ENCODE peak calls at places on chromosomes 1 and 21, in four cellular contexts. O is K562, Z is WTC11, C is GM12878. M is an unnamed sample.
A peak's percentile ranks its signal among the peaks of the same experiment; 100 is the strongest.

GRCh38 chr21:45981154-45981606 is 390 bp upstream of the COL6A1 start:
- DNase-seq in O (peak; percentile 75), Z (peak; percentile 79), C (no peak), M (peak; percentile 47)

GRCh38 chr1:247357781-247358211 is 26.1 kb upstream of the ZNF496 start:
- DNase-seq in O (peak; percentile 38), Z (no peak), C (peak; percentile 77), M (no peak)

GRCh38 chr1:47338249-47339077 is 4.9 kb downstream of the CMPK1 start:
- DNase-seq in O (no peak), Z (no peak), C (no peak), M (no peak)

GRCh38 chr1:109768700-109769325 is 5.1 kb upstream of the EPS8L3 start:
- DNase-seq in O (no peak), Z (peak; percentile 2), C (no peak), M (no peak)

GRCh38 chr1:39462074-39462473 is 29.4 kb upstream of the BMP8A start:
- DNase-seq in O (no peak), Z (no peak), C (no peak), M (no peak)

GRCh38 chr21:46556802-46557201 is 48.1 kb downstream of the S100B start:
- DNase-seq in O (no peak), Z (no peak), C (no peak), M (no peak)

GRCh38 chr1:235933483-235934116 is 66.9 kb upstream of the LYST start:
- DNase-seq in O (no peak), Z (no peak), C (no peak), M (no peak)

GRCh38 chr1:232556336-232556735 is 73.6 kb downstream of the SIPA1L2 start:
- DNase-seq in O (no peak), Z (no peak), C (no peak), M (no peak)

GRCh38 chr21:46183910-46184624 is at the start of gene SPATC1L:
- DNase-seq in O (peak; percentile 85), Z (peak; percentile 69), C (peak; percentile 39), M (peak; percentile 24)

DNA sequence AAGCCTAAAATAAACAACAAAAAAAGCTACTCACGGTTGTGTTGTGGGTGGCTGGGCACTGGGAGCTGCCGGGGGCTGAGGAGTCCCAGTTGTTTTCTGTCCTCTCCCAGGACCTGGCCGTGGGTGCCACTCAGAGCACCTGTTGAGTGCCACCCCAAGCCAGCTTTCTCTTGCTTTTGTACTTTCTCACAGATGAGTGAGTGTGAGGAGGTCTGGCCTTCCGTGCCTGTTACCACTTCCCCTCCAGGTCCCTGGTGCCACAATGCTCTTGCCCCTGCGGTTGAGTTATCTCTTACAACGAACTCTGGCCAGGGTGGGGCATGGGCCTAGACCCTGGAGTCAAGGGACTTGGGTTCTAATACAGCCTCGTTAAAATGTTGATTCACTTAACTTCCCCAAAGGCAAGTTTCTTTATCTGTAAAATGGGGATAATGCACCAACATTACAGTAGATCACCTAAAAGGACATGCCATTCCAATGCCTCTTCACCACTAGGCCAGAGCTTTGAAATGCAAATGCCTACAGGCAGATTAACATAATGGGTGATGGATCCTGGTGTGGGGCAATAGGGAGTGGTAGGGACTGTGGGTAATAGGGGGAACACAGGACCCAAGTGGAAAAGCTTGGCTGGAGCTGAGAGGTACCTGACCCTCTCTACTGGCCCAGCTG is at the start of gene CNR2:
- DNase-seq in O (no peak), Z (no peak), C (no peak), M (no peak)
- TF ChIP-seq NR2C2 in O (no peak), Z (no peak), C (no peak), M (no peak)

DNA sequence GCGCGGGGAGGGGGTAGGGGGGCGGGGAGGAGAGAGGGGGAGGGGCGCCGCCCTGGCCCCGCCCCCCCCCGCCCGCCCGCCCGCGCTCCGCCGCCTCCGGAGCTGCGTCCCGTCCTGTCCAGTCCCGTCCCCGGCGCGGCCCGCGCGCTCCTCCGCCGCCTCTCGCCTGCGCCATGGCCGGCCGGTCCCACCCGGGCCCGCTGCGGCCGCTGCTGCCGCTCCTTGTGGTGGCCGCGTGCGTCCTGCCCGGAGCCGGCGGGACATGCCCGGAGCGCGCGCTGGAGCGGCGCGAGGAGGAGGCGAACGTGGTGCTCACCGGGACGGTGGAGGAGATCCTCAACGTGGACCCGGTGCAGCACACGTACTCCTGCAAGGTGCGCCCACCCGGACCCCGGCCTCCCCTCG is at the start of gene AGRN:
- DNase-seq in O (peak; percentile 72), Z (no peak), C (no peak), M (no peak)
- TF ChIP-seq NR2C2 in O (no peak), Z (no peak), C (no peak), M (no peak)

DNA sequence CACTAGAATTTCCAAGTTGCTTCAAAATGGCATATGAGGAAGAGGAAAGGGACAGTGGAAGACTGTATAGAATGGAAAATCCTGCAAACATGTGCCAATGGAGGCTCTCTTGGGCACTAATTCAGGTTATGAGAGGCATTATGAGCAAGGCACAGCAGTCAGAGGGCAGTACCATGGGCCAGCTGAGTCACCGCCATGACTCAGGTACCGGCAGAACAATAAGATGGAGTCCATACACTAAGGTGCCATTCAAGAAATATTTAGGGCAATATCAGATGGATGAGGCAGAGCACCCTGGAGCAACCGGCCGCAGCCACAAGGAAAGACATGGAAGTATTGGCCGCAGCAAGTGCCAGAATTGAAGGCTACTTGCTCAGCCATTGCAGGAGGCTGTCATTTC is 25.6 kb upstream of the VAV3 start:
- DNase-seq in O (no peak), Z (no peak), C (no peak), M (no peak)
- TF ChIP-seq NR2C2 in O (no peak), Z (no peak), C (no peak), M (no peak)

DNA sequence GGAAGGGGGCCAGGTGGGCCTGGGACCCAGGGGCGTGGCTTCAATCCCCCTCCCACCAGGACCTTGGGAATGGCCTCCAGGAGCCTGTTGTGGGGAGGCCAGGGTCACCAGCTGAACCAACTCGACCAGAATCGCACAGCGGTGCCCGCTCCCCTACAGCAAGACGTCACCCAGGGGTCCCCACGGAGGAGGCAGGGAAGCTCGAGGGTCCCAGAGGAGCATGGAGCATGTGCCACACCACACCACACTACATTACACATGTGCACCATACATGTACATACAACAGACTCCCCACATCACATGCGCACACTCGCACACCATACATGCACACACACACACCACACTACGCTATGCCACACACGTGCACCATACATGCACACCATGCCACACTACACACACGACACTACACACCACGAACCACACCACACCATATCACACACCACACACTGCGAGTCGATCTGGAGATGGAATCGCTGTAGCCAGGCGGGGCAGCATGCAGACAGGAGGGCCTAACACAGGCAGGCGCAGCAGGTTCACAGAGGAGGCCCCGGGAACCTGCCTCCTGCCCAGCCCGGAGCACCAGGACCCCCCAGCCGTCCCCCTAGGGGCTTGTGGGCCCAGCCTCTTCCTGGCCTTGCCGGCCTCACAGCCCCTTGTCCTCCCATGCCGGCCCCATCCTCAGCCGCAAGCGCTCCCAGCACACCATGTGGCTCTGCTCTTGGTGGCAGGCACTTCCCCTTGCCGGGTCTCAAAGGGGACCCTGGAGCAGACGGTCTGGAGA is 596 bp downstream of the ITGB2 start:
- DNase-seq in O (no peak), Z (no peak), C (no peak), M (no peak)
- TF ChIP-seq NR2C2 in O (no peak), Z (no peak), C (no peak), M (no peak)

GRCh38 chr21:32414579-32415358 is 2.3 kb downstream of the EVA1C start:
- DNase-seq in O (peak; percentile 22), Z (no peak), C (no peak), M (no peak)

GRCh38 chr21:32415451-32415850 is 2.9 kb downstream of the EVA1C start:
- DNase-seq in O (no peak), Z (no peak), C (no peak), M (no peak)

GRCh38 chr21:32412998-32413504 is 545 bp downstream of the EVA1C start:
- DNase-seq in O (no peak), Z (peak; percentile 19), C (no peak), M (no peak)

GRCh38 chr21:32412162-32412997 is at the start of gene EVA1C:
- DNase-seq in O (no peak), Z (peak; percentile 60), C (no peak), M (no peak)

DNA sequence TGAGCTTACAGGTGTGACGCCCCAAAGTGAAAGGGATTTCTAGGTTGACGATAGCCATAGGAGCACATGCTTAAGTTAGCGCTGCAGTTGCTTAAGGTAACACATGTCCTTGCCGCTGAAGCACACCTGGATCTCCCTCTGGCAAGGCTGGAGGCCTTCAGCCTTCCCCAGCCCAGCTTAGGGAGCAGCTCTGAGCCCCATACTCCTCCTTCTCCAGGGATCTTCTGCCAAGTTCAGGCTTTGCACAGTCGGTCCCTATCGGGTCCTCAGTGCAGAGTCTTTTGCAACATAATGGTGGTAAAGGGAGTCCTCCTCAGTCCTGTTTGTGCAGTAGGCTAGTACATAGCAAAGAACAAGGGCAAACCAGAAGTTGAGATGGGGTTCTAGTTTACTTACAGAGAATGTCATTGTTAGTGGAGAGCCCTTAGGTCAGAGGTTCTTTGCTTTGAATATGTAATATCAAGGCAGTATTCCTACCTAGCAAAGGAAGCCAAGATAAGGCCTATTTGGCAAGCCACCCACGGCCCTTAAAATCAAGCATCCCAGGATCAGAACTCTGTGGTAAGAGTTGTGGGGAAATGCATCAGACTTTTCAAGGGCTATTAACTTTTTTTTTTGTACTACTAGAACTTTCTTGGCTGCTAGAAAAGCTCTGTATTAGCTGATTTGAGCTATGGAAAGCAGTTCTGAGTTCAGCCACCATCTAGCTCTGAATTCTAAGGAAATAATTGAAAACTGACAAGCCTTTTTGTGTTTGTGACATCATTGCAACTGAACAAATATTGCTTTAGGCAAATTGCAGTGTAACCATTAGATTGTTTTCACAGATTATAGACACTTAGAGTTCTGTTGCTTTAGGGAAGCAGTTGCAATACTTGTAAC is 1.4 kb downstream of the EVA1C start:
- DNase-seq in O (no peak), Z (no peak), C (no peak), M (no peak)
- TF ChIP-seq NR2C2 in O (no peak), Z (no peak), C (no peak), M (no peak)

DNA sequence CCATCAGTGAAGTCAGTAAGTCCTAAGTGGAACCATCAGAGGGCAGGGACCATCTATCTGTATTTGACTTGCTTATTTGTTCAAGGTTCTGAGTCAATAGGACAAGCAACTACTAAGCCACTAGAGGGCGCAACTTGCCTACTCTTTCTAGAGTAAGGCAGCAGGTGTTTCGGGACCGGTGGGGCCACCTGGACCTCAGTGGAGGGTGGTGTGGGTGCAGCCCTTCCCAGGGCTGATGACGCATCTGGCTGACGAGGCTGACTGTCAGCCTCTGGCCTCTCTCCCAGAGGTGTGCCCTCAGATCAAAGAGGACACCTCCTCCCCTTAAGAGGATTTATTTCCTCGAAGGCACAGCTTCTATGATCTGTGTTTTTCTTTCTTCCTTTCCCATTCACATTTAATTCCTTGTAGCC is 6.6 kb downstream of the CBR3 start:
- DNase-seq in O (peak; percentile 90), Z (peak; percentile 86), C (peak; percentile 53), M (peak; percentile 94)
- TF ChIP-seq NR2C2 in O (no peak), Z (no peak), C (no peak), M (no peak)

GRCh38 chr1:16326833-16327404 is 25.4 kb downstream of the FBXO42 start:
- DNase-seq in O (no peak), Z (no peak), C (no peak), M (no peak)

GRCh38 chr1:16321176-16321867 is 31.0 kb downstream of the FBXO42 start:
- DNase-seq in O (no peak), Z (no peak), C (peak; percentile 4), M (peak; percentile 10)

GRCh38 chr1:16318544-16318943 is 33.7 kb downstream of the FBXO42 start:
- DNase-seq in O (no peak), Z (no peak), C (no peak), M (no peak)

GRCh38 chr1:16324456-16324890 is 27.8 kb downstream of the FBXO42 start:
- DNase-seq in O (peak; percentile 23), Z (no peak), C (no peak), M (no peak)
- TF ChIP-seq NR2C2 in O (no peak), Z (no peak), C (no peak), M (no peak)